ENCODE peak calls at places on chromosomes 4 and X, in ten cellular contexts. W, L, N, I, T, Y, C, F, G and Q are unnamed samples.

GRCh38 chr4:26772096-26772495 is 88.5 kb upstream of the STIM2 start:
- DNase-seq in W (no peak), L (no peak), N (no peak), I (no peak), T (no peak), Y (no peak), C (no peak), F (no peak), G (no peak), Q (no peak)

GRCh38 chrX:15336023-15336413 is 695 bp upstream of the PIGA start:
- DNase-seq in W (no peak), L (peak), N (no peak), I (no peak), T (no peak), Y (peak), C (no peak), F (peak), G (peak), Q (no peak)

GRCh38 chr4:142563682-142564291 is 282.3 kb downstream of the INPP4B start:
- DNase-seq in W (no peak), L (peak), N (no peak), I (no peak), T (no peak), Y (peak), C (no peak), F (no peak), G (peak), Q (peak)

GRCh38 chr4:173252024-173252935 is 81.9 kb downstream of the HMGB2 start:
- DNase-seq in W (peak), L (peak), N (peak), I (no peak), T (peak), Y (peak), C (no peak), F (peak), G (peak), Q (peak)

GRCh38 chr4:169963998-169964397 is 62.2 kb downstream of the MFAP3L start:
- DNase-seq in W (no peak), L (peak), N (no peak), I (no peak), T (no peak), Y (no peak), C (no peak), F (no peak), G (peak), Q (no peak)

GRCh38 chrX:110004210-110004609 is 1.3 kb downstream of the TMEM164 start:
- DNase-seq in W (no peak), L (no peak), N (no peak), I (no peak), T (peak), Y (peak), C (no peak), F (no peak), G (no peak), Q (no peak)

GRCh38 chr4:11366859-11367258 is 61.8 kb downstream of the HS3ST1 start:
- DNase-seq in W (no peak), L (no peak), N (no peak), I (no peak), T (no peak), Y (no peak), C (no peak), F (no peak), G (no peak), Q (no peak)

GRCh38 chrX:102841706-102842003 is 95.4 kb upstream of the RAB40AL start:
- DNase-seq in W (no peak), L (no peak), N (no peak), I (no peak), T (no peak), Y (no peak), C (no peak), F (no peak), G (no peak), Q (no peak)

GRCh38 chr4:104446431-104446925 is 48.2 kb downstream of the CXXC4 start:
- DNase-seq in W (no peak), L (no peak), N (no peak), I (no peak), T (no peak), Y (no peak), C (no peak), F (no peak), G (no peak), Q (no peak)

GRCh38 chr4:154292589-154292988 is 199.0 kb downstream of the DCHS2 start:
- DNase-seq in W (no peak), L (no peak), N (no peak), I (no peak), T (no peak), Y (no peak), C (peak), F (peak), G (no peak), Q (no peak)

GRCh38 chr4:152454398-152455011 is 81.4 kb downstream of the FBXW7 start:
- DNase-seq in W (no peak), L (peak), N (no peak), I (no peak), T (no peak), Y (peak), C (no peak), F (peak), G (peak), Q (no peak)

GRCh38 chrX:118726887-118727685 is at the start of gene IL13RA1:
- DNase-seq in W (peak), L (peak), N (peak), I (peak), T (peak), Y (peak), C (peak), F (no peak), G (peak), Q (peak)

GRCh38 chr4:92387459-92388069 is 83.8 kb downstream of the GRID2 start:
- DNase-seq in W (no peak), L (peak), N (no peak), I (no peak), T (no peak), Y (peak), C (peak), F (peak), G (peak), Q (no peak)

GRCh38 chr4:158299459-158300007 is 89.2 kb downstream of the TMEM144 start:
- DNase-seq in W (no peak), L (no peak), N (no peak), I (no peak), T (no peak), Y (peak), C (no peak), F (no peak), G (no peak), Q (no peak)

GRCh38 chr4:120692964-120693363 is 229.6 kb downstream of the PRDM5 start:
- DNase-seq in W (no peak), L (peak), N (no peak), I (no peak), T (no peak), Y (peak), C (no peak), F (no peak), G (peak), Q (no peak)

GRCh38 chrX:144730486-144730885 is 516.8 kb upstream of the SPANXN1 start:
- DNase-seq in W (no peak), L (peak), N (no peak), I (no peak), T (no peak), Y (no peak), C (no peak), F (no peak), G (peak), Q (no peak)

GRCh38 chr4:73731968-73732610 is 8.3 kb upstream of the CXCL8 start:
- DNase-seq in W (no peak), L (no peak), N (no peak), I (no peak), T (no peak), Y (no peak), C (no peak), F (no peak), G (no peak), Q (no peak)

GRCh38 chr4:73735231-73735630 is 5.1 kb upstream of the CXCL8 start:
- DNase-seq in W (no peak), L (peak), N (no peak), I (no peak), T (no peak), Y (no peak), C (no peak), F (peak), G (peak), Q (no peak)

GRCh38 chr4:73730854-73731253 is 9.5 kb upstream of the CXCL8 start:
- DNase-seq in W (no peak), L (no peak), N (no peak), I (no peak), T (no peak), Y (no peak), C (no peak), F (no peak), G (no peak), Q (no peak)

GRCh38 chr4:73732759-73733431 is 7.5 kb upstream of the CXCL8 start:
- DNase-seq in W (no peak), L (no peak), N (no peak), I (no peak), T (no peak), Y (no peak), C (no peak), F (no peak), G (no peak), Q (no peak)

GRCh38 chr4:73734405-73735070 is 5.8 kb upstream of the CXCL8 start:
- DNase-seq in W (no peak), L (peak), N (no peak), I (no peak), T (no peak), Y (no peak), C (no peak), F (no peak), G (peak), Q (no peak)
- H3K27ac ChIP-seq in W (peak), L (no peak), N (no peak), I (no peak), T (no peak), Y (no peak), C (no peak), F (no peak), G (no peak), Q (no peak)

GRCh38 chrX:120262781-120263719 is 12.4 kb downstream of the ZBTB33 start:
- DNase-seq in W (no peak), L (no peak), N (no peak), I (no peak), T (no peak), Y (no peak), C (no peak), F (peak), G (no peak), Q (no peak)
- H3K27ac ChIP-seq in W (no peak), L (no peak), N (no peak), I (no peak), T (no peak), Y (no peak), C (no peak), F (peak), G (no peak), Q (no peak)

DNA sequence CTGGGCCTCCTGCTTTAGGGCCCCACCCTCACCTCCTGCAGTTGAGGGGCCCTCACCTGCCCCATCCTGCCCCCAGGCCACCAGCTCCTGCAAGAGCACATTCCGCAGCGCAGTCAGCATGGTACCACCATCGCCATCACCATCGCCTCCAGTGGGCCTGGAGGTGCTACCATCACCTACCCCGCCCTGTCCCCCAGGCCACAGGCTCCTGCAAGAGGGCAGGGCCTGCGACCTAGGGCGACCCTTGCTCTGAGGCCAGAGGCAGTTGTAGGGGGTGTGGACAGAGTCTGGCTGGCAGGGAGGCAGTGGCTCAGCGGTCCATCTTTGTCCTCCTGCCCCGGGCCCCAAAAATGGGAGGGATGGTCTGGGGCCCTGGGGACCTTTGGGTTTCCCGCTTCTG is 3.9 kb upstream of the HAUS7 start:
- DNase-seq in W (no peak), L (no peak), N (no peak), I (no peak), T (no peak), Y (no peak), C (no peak), F (no peak), G (no peak), Q (no peak)
- H3K27ac ChIP-seq in W (no peak), L (no peak), N (peak), I (no peak), T (no peak), Y (peak), C (no peak), F (no peak), G (no peak), Q (no peak)

GRCh38 chr4:90495936-90496335 is 368.7 kb downstream of the CCSER1 start:
- DNase-seq in W (no peak), L (no peak), N (no peak), I (no peak), T (no peak), Y (no peak), C (no peak), F (no peak), G (no peak), Q (no peak)

GRCh38 chr4:90503677-90504076 is 376.5 kb downstream of the CCSER1 start:
- DNase-seq in W (no peak), L (no peak), N (no peak), I (no peak), T (no peak), Y (no peak), C (no peak), F (peak), G (no peak), Q (no peak)

GRCh38 chr4:90495211-90495610 is 368.0 kb downstream of the CCSER1 start:
- DNase-seq in W (no peak), L (no peak), N (no peak), I (no peak), T (no peak), Y (no peak), C (peak), F (no peak), G (no peak), Q (no peak)

GRCh38 chr4:90498175-90498574 is 371.0 kb downstream of the CCSER1 start:
- DNase-seq in W (no peak), L (no peak), N (no peak), I (no peak), T (no peak), Y (no peak), C (no peak), F (no peak), G (no peak), Q (no peak)
- H3K27ac ChIP-seq in W (no peak), L (no peak), N (no peak), I (no peak), T (no peak), Y (no peak), C (no peak), F (no peak), G (no peak), Q (no peak)

GRCh38 chr4:186202490-186203140 is 11.2 kb downstream of the CYP4V2 start:
- DNase-seq in W (no peak), L (no peak), N (no peak), I (no peak), T (no peak), Y (no peak), C (no peak), F (no peak), G (no peak), Q (no peak)

GRCh38 chr4:186201535-186202230 is 10.3 kb downstream of the CYP4V2 start:
- DNase-seq in W (no peak), L (no peak), N (no peak), I (no peak), T (no peak), Y (peak), C (peak), F (peak), G (no peak), Q (no peak)

GRCh38 chr4:186204611-186205144 is 13.3 kb downstream of the CYP4V2 start:
- DNase-seq in W (no peak), L (no peak), N (no peak), I (no peak), T (no peak), Y (peak), C (no peak), F (no peak), G (no peak), Q (no peak)

GRCh38 chr4:186204103-186204559 is 12.8 kb downstream of the CYP4V2 start:
- DNase-seq in W (no peak), L (peak), N (peak), I (no peak), T (no peak), Y (no peak), C (no peak), F (no peak), G (peak), Q (no peak)

DNA sequence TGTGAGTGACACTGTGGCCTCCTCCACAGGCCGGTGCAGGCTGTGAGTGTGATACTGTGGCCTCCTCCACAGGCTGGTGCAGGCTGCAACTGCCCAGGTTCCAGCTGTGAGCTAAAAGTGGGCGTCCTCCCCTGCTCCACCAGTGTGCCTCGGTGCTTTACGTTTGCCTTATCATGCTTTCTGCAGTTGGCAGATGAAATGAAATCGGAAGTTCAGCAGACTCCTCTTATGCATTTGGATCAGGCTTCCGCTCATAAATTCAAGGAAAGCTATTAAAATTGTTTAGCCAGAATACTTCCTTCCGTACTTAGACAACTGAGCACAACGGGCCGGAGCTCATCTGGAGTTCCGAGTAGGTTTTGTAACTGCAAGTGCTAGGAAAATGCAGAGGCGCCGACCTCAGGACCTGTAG is 12.0 kb downstream of the CYP4V2 start:
- DNase-seq in W (no peak), L (no peak), N (peak), I (no peak), T (no peak), Y (peak), C (no peak), F (no peak), G (no peak), Q (no peak)
- H3K27ac ChIP-seq in W (peak), L (no peak), N (no peak), I (no peak), T (no peak), Y (no peak), C (no peak), F (no peak), G (no peak), Q (no peak)

GRCh38 chr4:53991821-53992220 is 72.6 kb downstream of the CHIC2 start:
- DNase-seq in W (no peak), L (no peak), N (no peak), I (no peak), T (no peak), Y (no peak), C (no peak), F (no peak), G (no peak), Q (no peak)

GRCh38 chr4:53994382-53994781 is 70.0 kb downstream of the CHIC2 start:
- DNase-seq in W (no peak), L (no peak), N (no peak), I (no peak), T (no peak), Y (no peak), C (no peak), F (no peak), G (no peak), Q (no peak)

GRCh38 chr4:53987761-53988171 is 76.6 kb downstream of the CHIC2 start:
- DNase-seq in W (no peak), L (peak), N (no peak), I (no peak), T (no peak), Y (peak), C (no peak), F (no peak), G (peak), Q (no peak)

GRCh38 chr4:53990641-53991040 is 73.8 kb downstream of the CHIC2 start:
- DNase-seq in W (no peak), L (peak), N (no peak), I (no peak), T (no peak), Y (no peak), C (no peak), F (no peak), G (peak), Q (no peak)

DNA sequence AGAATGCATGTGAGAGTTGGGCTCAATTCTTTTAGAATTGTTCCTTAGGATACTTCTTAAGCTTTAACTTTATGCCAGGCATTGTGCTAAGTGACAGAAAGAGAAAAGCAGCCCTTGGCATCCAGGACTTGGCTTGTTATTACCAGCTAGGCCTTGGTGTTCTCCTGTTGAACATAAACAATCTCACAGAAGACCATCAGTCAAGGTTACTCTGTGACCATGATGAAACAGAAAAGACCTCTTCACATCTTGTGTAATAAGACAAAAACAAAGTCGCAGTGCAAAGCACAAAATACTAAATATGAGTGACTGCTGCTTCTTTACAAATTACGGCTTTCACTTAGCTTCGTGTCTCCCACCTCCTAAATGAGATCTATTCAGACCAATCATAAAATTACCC is 71.6 kb downstream of the CHIC2 start:
- DNase-seq in W (no peak), L (no peak), N (no peak), I (no peak), T (no peak), Y (no peak), C (no peak), F (no peak), G (no peak), Q (no peak)
- H3K27ac ChIP-seq in W (no peak), L (no peak), N (no peak), I (no peak), T (no peak), Y (no peak), C (no peak), F (no peak), G (no peak), Q (peak)